ENCODE peak calls at places on chromosomes 3 and 15, in eight cellular contexts. One of them, this sample, is unnamed.

GRCh38 chr3:63817209-63817608 is 1.9 kb upstream of the C3orf49 start:
- DNase-seq in AG09319: no peak
- DNase-seq in progenitor cell of endocrine pancreas: no peak
- DNase-seq in ovary: no peak
- DNase-seq in neural crest cell: no peak
- DNase-seq in endothelial cell: no peak
- DNase-seq in A549: no peak
- DNase-seq in PC-3: no peak
- DNase-seq in this sample: no peak

GRCh38 chr15:38252481-38253311 is at the start of gene SPRED1:
- DNase-seq in AG09319: no peak
- DNase-seq in ovary: peak
- DNase-seq in neural crest cell: peak
- DNase-seq in PC-3: peak
- DNase-seq in progenitor cell of endocrine pancreas: peak
- DNase-seq in endothelial cell: peak
- DNase-seq in A549: no peak
- DNase-seq in this sample: peak

GRCh38 chr3:30848093-30848779 is 46.2 kb downstream of the GADL1 start:
- DNase-seq in AG09319: no peak
- DNase-seq in PC-3: no peak
- DNase-seq in progenitor cell of endocrine pancreas: no peak
- DNase-seq in neural crest cell: no peak
- DNase-seq in A549: no peak
- DNase-seq in endothelial cell: no peak
- DNase-seq in ovary: no peak
- DNase-seq in this sample: no peak

GRCh38 chr15:64010719-64011118 is 35.6 kb downstream of the DAPK2 start:
- DNase-seq in A549: peak
- DNase-seq in PC-3: peak
- DNase-seq in AG09319: peak
- DNase-seq in progenitor cell of endocrine pancreas: no peak
- DNase-seq in endothelial cell: no peak
- DNase-seq in neural crest cell: no peak
- DNase-seq in ovary: no peak
- DNase-seq in this sample: no peak

GRCh38 chr3:114299421-114299820 is 5.6 kb downstream of the TIGIT start:
- DNase-seq in endothelial cell: peak
- DNase-seq in progenitor cell of endocrine pancreas: no peak
- DNase-seq in A549: peak
- DNase-seq in PC-3: peak
- DNase-seq in AG09319: no peak
- DNase-seq in ovary: no peak
- DNase-seq in neural crest cell: peak
- DNase-seq in this sample: peak

GRCh38 chr3:120678331-120678845 is 3.7 kb downstream of the HGD start:
- DNase-seq in A549: peak
- DNase-seq in AG09319: peak
- DNase-seq in PC-3: peak
- DNase-seq in endothelial cell: no peak
- DNase-seq in ovary: peak
- DNase-seq in neural crest cell: no peak
- DNase-seq in progenitor cell of endocrine pancreas: peak
- DNase-seq in this sample: no peak

GRCh38 chr15:43277901-43278300 is 11.2 kb upstream of the TGM5 start:
- DNase-seq in A549: no peak
- DNase-seq in PC-3: no peak
- DNase-seq in AG09319: no peak
- DNase-seq in ovary: no peak
- DNase-seq in endothelial cell: no peak
- DNase-seq in progenitor cell of endocrine pancreas: no peak
- DNase-seq in neural crest cell: no peak
- DNase-seq in this sample: no peak

GRCh38 chr3:112814256-112814655 is 32.4 kb downstream of the CD200R1L start:
- DNase-seq in A549: peak
- DNase-seq in AG09319: peak
- DNase-seq in neural crest cell: no peak
- DNase-seq in progenitor cell of endocrine pancreas: no peak
- DNase-seq in PC-3: peak
- DNase-seq in endothelial cell: no peak
- DNase-seq in ovary: no peak
- DNase-seq in this sample: no peak

GRCh38 chr15:44593042-44593736 is 56.2 kb downstream of the EIF3J start:
- DNase-seq in AG09319: no peak
- DNase-seq in ovary: no peak
- DNase-seq in PC-3: peak
- DNase-seq in neural crest cell: no peak
- DNase-seq in progenitor cell of endocrine pancreas: no peak
- DNase-seq in A549: peak
- DNase-seq in endothelial cell: no peak
- DNase-seq in this sample: no peak

GRCh38 chr15:75042730-75043508 is 19.5 kb downstream of the PPCDC start:
- DNase-seq in endothelial cell: peak
- DNase-seq in PC-3: peak
- DNase-seq in ovary: peak
- DNase-seq in A549: peak
- DNase-seq in neural crest cell: peak
- DNase-seq in progenitor cell of endocrine pancreas: peak
- DNase-seq in AG09319: no peak
- DNase-seq in this sample: peak

GRCh38 chr3:54865316-54865715 is 62.5 kb downstream of the LRTM1 start:
- DNase-seq in progenitor cell of endocrine pancreas: no peak
- DNase-seq in A549: no peak
- DNase-seq in AG09319: no peak
- DNase-seq in endothelial cell: no peak
- DNase-seq in PC-3: no peak
- DNase-seq in ovary: no peak
- DNase-seq in neural crest cell: peak
- DNase-seq in this sample: no peak

GRCh38 chr3:94525039-94525438 is 462.2 kb downstream of the NSUN3 start:
- DNase-seq in PC-3: peak
- DNase-seq in ovary: peak
- DNase-seq in progenitor cell of endocrine pancreas: no peak
- DNase-seq in neural crest cell: peak
- DNase-seq in endothelial cell: no peak
- DNase-seq in AG09319: no peak
- DNase-seq in A549: peak
- DNase-seq in this sample: no peak

GRCh38 chr15:90818251-90819210 is 49.9 kb upstream of the FURIN start:
- DNase-seq in PC-3: no peak
- DNase-seq in endothelial cell: no peak
- DNase-seq in neural crest cell: no peak
- DNase-seq in progenitor cell of endocrine pancreas: no peak
- DNase-seq in AG09319: no peak
- DNase-seq in A549: no peak
- DNase-seq in ovary: no peak
- DNase-seq in this sample: peak

GRCh38 chr15:99486371-99487336 is 79.1 kb upstream of the MEF2A start:
- DNase-seq in endothelial cell: peak
- DNase-seq in AG09319: peak
- DNase-seq in neural crest cell: no peak
- DNase-seq in PC-3: peak
- DNase-seq in ovary: peak
- DNase-seq in progenitor cell of endocrine pancreas: no peak
- DNase-seq in A549: peak
- DNase-seq in this sample: peak

GRCh38 chr15:63051701-63052066 is 9.1 kb downstream of the TPM1 start:
- DNase-seq in AG09319: no peak
- DNase-seq in endothelial cell: no peak
- DNase-seq in PC-3: no peak
- DNase-seq in A549: no peak
- DNase-seq in progenitor cell of endocrine pancreas: no peak
- DNase-seq in ovary: no peak
- DNase-seq in neural crest cell: no peak
- DNase-seq in this sample: no peak

GRCh38 chr15:64685230-64685886 is 90.0 kb downstream of the RBPMS2 start:
- DNase-seq in progenitor cell of endocrine pancreas: no peak
- DNase-seq in AG09319: no peak
- DNase-seq in A549: no peak
- DNase-seq in neural crest cell: no peak
- DNase-seq in endothelial cell: no peak
- DNase-seq in PC-3: no peak
- DNase-seq in ovary: no peak
- DNase-seq in this sample: no peak

GRCh38 chr3:189394599-189395121 is 222.9 kb downstream of the TPRG1 start:
- DNase-seq in progenitor cell of endocrine pancreas: no peak
- DNase-seq in A549: no peak
- DNase-seq in endothelial cell: no peak
- DNase-seq in ovary: no peak
- DNase-seq in AG09319: no peak
- DNase-seq in PC-3: no peak
- DNase-seq in neural crest cell: no peak
- DNase-seq in this sample: no peak

GRCh38 chr3:188164248-188164687 is 10.3 kb downstream of the LPP start:
- DNase-seq in progenitor cell of endocrine pancreas: no peak
- DNase-seq in ovary: no peak
- DNase-seq in A549: peak
- DNase-seq in neural crest cell: no peak
- DNase-seq in PC-3: peak
- DNase-seq in endothelial cell: no peak
- DNase-seq in AG09319: no peak
- DNase-seq in this sample: no peak

GRCh38 chr3:174318146-174318545 is 541.0 kb upstream of the NAALADL2 start:
- DNase-seq in A549: no peak
- DNase-seq in PC-3: no peak
- DNase-seq in progenitor cell of endocrine pancreas: no peak
- DNase-seq in neural crest cell: no peak
- DNase-seq in AG09319: no peak
- DNase-seq in endothelial cell: no peak
- DNase-seq in ovary: no peak
- DNase-seq in this sample: no peak

GRCh38 chr3:65348596-65348995 is 660.8 kb upstream of the ADAMTS9 start:
- DNase-seq in endothelial cell: no peak
- DNase-seq in neural crest cell: no peak
- DNase-seq in AG09319: peak
- DNase-seq in ovary: no peak
- DNase-seq in PC-3: peak
- DNase-seq in A549: peak
- DNase-seq in progenitor cell of endocrine pancreas: no peak
- DNase-seq in this sample: no peak

GRCh38 chr3:150721285-150722130 is 17.8 kb upstream of the ERICH6 start:
- DNase-seq in PC-3: peak
- DNase-seq in endothelial cell: no peak
- DNase-seq in A549: peak
- DNase-seq in progenitor cell of endocrine pancreas: no peak
- DNase-seq in neural crest cell: no peak
- DNase-seq in ovary: no peak
- DNase-seq in AG09319: no peak
- DNase-seq in this sample: no peak

GRCh38 chr3:62229908-62230307 is 143.4 kb downstream of the FEZF2 start:
- DNase-seq in neural crest cell: no peak
- DNase-seq in ovary: no peak
- DNase-seq in AG09319: no peak
- DNase-seq in A549: peak
- DNase-seq in endothelial cell: no peak
- DNase-seq in PC-3: peak
- DNase-seq in progenitor cell of endocrine pancreas: no peak
- DNase-seq in this sample: no peak
- TF ChIP-seq CTCF in neural crest cell: peak
- TF ChIP-seq CTCF in ovary: no peak
- TF ChIP-seq CTCF in AG09319: no peak
- TF ChIP-seq CTCF in A549: no peak
- TF ChIP-seq CTCF in endothelial cell: peak
- TF ChIP-seq CTCF in PC-3: peak
- TF ChIP-seq CTCF in progenitor cell of endocrine pancreas: peak
- TF ChIP-seq CTCF in this sample: peak

GRCh38 chr3:141255864-141256263 is 24.2 kb downstream of the PXYLP1 start:
- DNase-seq in neural crest cell: no peak
- DNase-seq in A549: peak
- DNase-seq in ovary: no peak
- DNase-seq in endothelial cell: no peak
- DNase-seq in AG09319: no peak
- DNase-seq in progenitor cell of endocrine pancreas: no peak
- DNase-seq in PC-3: no peak
- DNase-seq in this sample: peak
- TF ChIP-seq CTCF in neural crest cell: peak
- TF ChIP-seq CTCF in A549: peak
- TF ChIP-seq CTCF in ovary: no peak
- TF ChIP-seq CTCF in endothelial cell: no peak
- TF ChIP-seq CTCF in AG09319: no peak
- TF ChIP-seq CTCF in progenitor cell of endocrine pancreas: peak
- TF ChIP-seq CTCF in PC-3: peak
- TF ChIP-seq CTCF in this sample: no peak

DNA sequence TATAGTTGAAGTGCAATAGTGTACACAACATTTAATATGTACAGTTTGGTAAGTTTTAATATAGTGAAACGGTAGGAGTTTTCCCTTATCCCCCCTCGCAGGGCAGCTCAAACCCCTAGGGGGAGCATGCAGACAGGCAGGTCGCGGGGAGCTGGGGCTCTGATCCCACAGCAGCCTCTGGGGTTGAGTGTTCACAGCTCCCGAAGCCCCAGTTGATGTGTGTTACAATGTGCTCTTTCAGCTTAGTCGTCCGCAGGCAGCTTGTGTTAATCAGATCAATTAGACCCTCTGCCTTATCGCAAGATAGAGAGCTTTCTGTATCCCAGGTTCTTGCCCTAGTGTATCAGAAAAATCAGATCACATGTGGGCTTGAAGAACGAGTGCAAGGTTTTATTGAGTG is 143.1 kb upstream of the CHRNA7 start:
- DNase-seq in AG09319: no peak
- DNase-seq in PC-3: no peak
- DNase-seq in neural crest cell: peak
- DNase-seq in A549: no peak
- DNase-seq in ovary: no peak
- DNase-seq in endothelial cell: peak
- DNase-seq in progenitor cell of endocrine pancreas: no peak
- DNase-seq in this sample: peak
- TF ChIP-seq CTCF in AG09319: no peak
- TF ChIP-seq CTCF in PC-3: peak
- TF ChIP-seq CTCF in neural crest cell: peak
- TF ChIP-seq CTCF in A549: no peak
- TF ChIP-seq CTCF in ovary: no peak
- TF ChIP-seq CTCF in endothelial cell: peak
- TF ChIP-seq CTCF in progenitor cell of endocrine pancreas: peak
- TF ChIP-seq CTCF in this sample: no peak

GRCh38 chr3:61177450-61177849 is 73.8 kb downstream of the FHIT start:
- DNase-seq in AG09319: no peak
- DNase-seq in A549: no peak
- DNase-seq in ovary: no peak
- DNase-seq in endothelial cell: no peak
- DNase-seq in neural crest cell: no peak
- DNase-seq in progenitor cell of endocrine pancreas: no peak
- DNase-seq in PC-3: no peak
- DNase-seq in this sample: no peak

GRCh38 chr3:61168286-61168685 is 83.0 kb downstream of the FHIT start:
- DNase-seq in progenitor cell of endocrine pancreas: no peak
- DNase-seq in neural crest cell: no peak
- DNase-seq in ovary: no peak
- DNase-seq in PC-3: no peak
- DNase-seq in AG09319: no peak
- DNase-seq in A549: no peak
- DNase-seq in endothelial cell: no peak
- DNase-seq in this sample: no peak

GRCh38 chr3:61169621-61170251 is 81.5 kb downstream of the FHIT start:
- DNase-seq in ovary: no peak
- DNase-seq in PC-3: no peak
- DNase-seq in neural crest cell: no peak
- DNase-seq in endothelial cell: no peak
- DNase-seq in AG09319: no peak
- DNase-seq in progenitor cell of endocrine pancreas: no peak
- DNase-seq in A549: no peak
- DNase-seq in this sample: no peak

GRCh38 chr3:61173685-61174084 is 77.6 kb downstream of the FHIT start:
- DNase-seq in A549: no peak
- DNase-seq in AG09319: no peak
- DNase-seq in PC-3: peak
- DNase-seq in ovary: no peak
- DNase-seq in neural crest cell: no peak
- DNase-seq in progenitor cell of endocrine pancreas: no peak
- DNase-seq in endothelial cell: no peak
- DNase-seq in this sample: no peak

GRCh38 chr3:61172684-61173083 is 78.6 kb downstream of the FHIT start:
- DNase-seq in A549: no peak
- DNase-seq in PC-3: peak
- DNase-seq in progenitor cell of endocrine pancreas: no peak
- DNase-seq in endothelial cell: peak
- DNase-seq in AG09319: no peak
- DNase-seq in neural crest cell: no peak
- DNase-seq in ovary: no peak
- DNase-seq in this sample: peak
- TF ChIP-seq CTCF in A549: no peak
- TF ChIP-seq CTCF in PC-3: peak
- TF ChIP-seq CTCF in progenitor cell of endocrine pancreas: peak
- TF ChIP-seq CTCF in endothelial cell: peak
- TF ChIP-seq CTCF in AG09319: no peak
- TF ChIP-seq CTCF in neural crest cell: peak
- TF ChIP-seq CTCF in ovary: no peak
- TF ChIP-seq CTCF in this sample: peak

This sample was measured in WTC11.